ENCODE peak calls at places on chromosomes 5 and 9, in four cellular contexts. O, Z, T and Q are unnamed samples.
A peak's percentile ranks its signal among the peaks of the same experiment; 100 is the strongest.

GRCh38 chr5:142296914-142297417 is 27.9 kb downstream of the SPRY4 start:
- DNase-seq in O (no peak), Z (no peak), T (peak; percentile 77), Q (no peak)

GRCh38 chr5:103667068-103667467 is 104.5 kb upstream of the NUDT12 start:
- DNase-seq in Z (no peak), O (no peak), T (no peak), Q (no peak)

GRCh38 chr9:68585034-68585761 is 44.5 kb upstream of the TMEM252 start:
- DNase-seq in O (no peak), T (no peak), Z (no peak), Q (no peak)

GRCh38 chr9:78677326-78677725 is 380.4 kb downstream of the PSAT1 start:
- DNase-seq in Z (no peak), T (no peak), O (no peak), Q (no peak)

GRCh38 chr9:129954868-129955550 is 88.0 kb downstream of the FNBP1 start:
- DNase-seq in T (no peak), O (peak; percentile 40), Z (no peak), Q (no peak)

GRCh38 chr5:116970318-116970717 is 395.7 kb upstream of the SEMA6A start:
- DNase-seq in Z (no peak), T (no peak), O (no peak), Q (no peak)

GRCh38 chr9:83066771-83067170 is 3.8 kb upstream of the RASEF start:
- DNase-seq in T (no peak), Z (no peak), O (no peak), Q (no peak)

GRCh38 chr5:14256756-14257393 is 113.7 kb downstream of the TRIO start:
- DNase-seq in O (no peak), Z (no peak), T (no peak), Q (no peak)

GRCh38 chr9:91726406-91727100 is 223.5 kb downstream of the ROR2 start:
- DNase-seq in O (no peak), T (no peak), Z (no peak), Q (no peak)

GRCh38 chr9:4289411-4290380 is 10.2 kb downstream of the GLIS3 start:
- DNase-seq in Z (no peak), O (no peak), T (no peak), Q (no peak)

GRCh38 chr9:88747768-88748167 is 212.8 kb downstream of the NXNL2 start:
- DNase-seq in Z (no peak), O (peak; percentile 73), T (no peak), Q (no peak)

GRCh38 chr9:16100596-16101091 is 547.8 kb downstream of the CCDC171 start:
- DNase-seq in Z (no peak), O (no peak), T (no peak), Q (no peak)

GRCh38 chr5:95644351-95645042 is 2.1 kb upstream of the RFESD start:
- DNase-seq in O (peak; percentile 42), Z (peak; percentile 42), T (peak; percentile 45), Q (peak; percentile 56)

GRCh38 chr5:93746406-93747056 is 5.1 kb upstream of the POU5F2 start:
- DNase-seq in O (no peak), T (no peak), Z (no peak), Q (no peak)

GRCh38 chr5:14700478-14701436 is 36.2 kb downstream of the OTULIN start:
- DNase-seq in T (no peak), O (no peak), Z (no peak), Q (no peak)

GRCh38 chr5:6510973-6511372 is 62.3 kb downstream of the UBE2QL1 start:
- DNase-seq in O (no peak), T (no peak), Z (no peak), Q (no peak)

DNA sequence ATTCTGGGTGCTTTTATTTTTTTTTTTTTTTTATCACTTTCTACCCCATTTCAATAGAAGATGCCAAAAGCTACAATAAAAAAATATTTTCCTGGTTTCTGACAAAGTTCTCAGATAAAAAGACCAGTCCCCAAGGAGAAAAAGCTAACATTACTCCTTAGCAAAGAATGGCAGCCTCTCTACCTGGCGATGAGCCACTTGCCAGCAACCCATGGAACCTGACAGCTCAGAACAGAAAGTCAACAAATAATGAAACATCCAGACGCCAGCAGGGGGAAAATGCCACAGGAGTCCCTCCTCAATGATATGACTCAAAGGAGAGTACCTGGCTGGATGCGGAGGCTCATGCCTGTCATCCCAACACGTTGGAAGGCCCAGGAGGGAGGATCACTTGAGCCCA is 123.2 kb downstream of the MYO10 start:
- DNase-seq in O (no peak), T (peak; percentile 58), Z (no peak), Q (no peak)
- TF ChIP-seq ETV6 in O (no peak), T (no peak), Z (no peak), Q (no peak)

GRCh38 chr9:126836216-126836615 is 24.2 kb upstream of the ZBTB34 start:
- DNase-seq in Z (no peak), T (no peak), O (no peak), Q (no peak)
- TF ChIP-seq ETV6 in Z (no peak), T (no peak), O (no peak), Q (no peak)

GRCh38 chr5:176813587-176814312 is 3.4 kb downstream of the UNC5A start:
- DNase-seq in Z (no peak), O (no peak), T (no peak), Q (no peak)

GRCh38 chr5:176816043-176816745 is 5.8 kb downstream of the UNC5A start:
- DNase-seq in Z (no peak), O (no peak), T (no peak), Q (no peak)

GRCh38 chr5:176814313-176814685 is 3.9 kb downstream of the UNC5A start:
- DNase-seq in T (no peak), Z (no peak), O (no peak), Q (no peak)

GRCh38 chr5:176816791-176817272 is 6.5 kb downstream of the UNC5A start:
- DNase-seq in O (no peak), Z (no peak), T (no peak), Q (no peak)

DNA sequence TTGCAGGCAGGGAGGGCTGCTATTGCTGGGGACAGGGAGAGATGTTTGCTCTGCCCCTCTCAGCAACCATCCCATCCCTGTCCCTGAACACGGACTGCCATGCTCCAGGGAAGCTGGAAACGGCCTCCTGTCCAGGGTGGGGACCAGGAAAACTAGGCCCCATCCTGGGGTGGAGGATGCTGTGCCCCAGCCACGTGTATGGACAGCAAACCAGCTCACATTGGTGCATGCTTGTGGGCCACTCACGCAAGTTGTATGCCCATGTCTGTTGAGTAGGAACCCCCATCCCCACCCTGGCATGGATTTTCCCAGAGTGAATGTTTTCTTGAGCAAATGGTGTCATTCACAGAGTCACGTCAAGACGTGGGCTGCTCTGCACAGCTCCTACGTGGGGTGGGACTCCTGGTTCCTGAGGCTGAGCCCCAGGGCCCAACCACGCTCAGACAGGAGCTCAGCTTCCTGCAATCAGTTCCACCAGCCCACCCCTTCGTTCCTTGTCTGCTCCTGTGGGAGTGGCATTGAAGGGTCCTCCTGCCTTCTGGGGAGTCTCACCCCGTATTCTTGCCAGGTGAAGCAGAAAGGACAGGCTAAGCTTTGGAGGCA is 4.6 kb downstream of the UNC5A start:
- DNase-seq in O (no peak), T (no peak), Z (no peak), Q (no peak)
- TF ChIP-seq ETV6 in O (no peak), T (no peak), Z (no peak), Q (no peak)

DNA sequence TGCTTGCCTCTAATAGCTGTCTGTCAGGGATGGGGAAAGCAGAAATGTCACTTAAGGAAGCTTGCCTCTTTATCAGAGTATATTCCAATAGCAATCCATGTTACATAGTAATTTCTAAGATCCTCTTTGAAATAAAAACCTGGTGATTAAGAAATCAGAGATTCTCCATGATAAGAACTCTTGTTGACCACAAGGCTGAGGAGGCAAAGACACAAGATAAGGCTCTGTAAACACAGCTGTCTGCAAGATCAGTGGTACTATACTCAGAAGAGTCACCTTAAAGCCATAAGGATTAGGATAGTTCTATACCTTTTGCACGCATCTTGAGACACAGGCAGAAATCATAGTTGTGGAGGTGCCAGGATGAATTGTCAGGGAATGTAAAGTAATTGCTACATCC is 40.3 kb downstream of the HEXB start:
- DNase-seq in T (no peak), Z (no peak), O (no peak), Q (no peak)
- TF ChIP-seq ETV6 in T (no peak), Z (no peak), O (no peak), Q (no peak)

DNA sequence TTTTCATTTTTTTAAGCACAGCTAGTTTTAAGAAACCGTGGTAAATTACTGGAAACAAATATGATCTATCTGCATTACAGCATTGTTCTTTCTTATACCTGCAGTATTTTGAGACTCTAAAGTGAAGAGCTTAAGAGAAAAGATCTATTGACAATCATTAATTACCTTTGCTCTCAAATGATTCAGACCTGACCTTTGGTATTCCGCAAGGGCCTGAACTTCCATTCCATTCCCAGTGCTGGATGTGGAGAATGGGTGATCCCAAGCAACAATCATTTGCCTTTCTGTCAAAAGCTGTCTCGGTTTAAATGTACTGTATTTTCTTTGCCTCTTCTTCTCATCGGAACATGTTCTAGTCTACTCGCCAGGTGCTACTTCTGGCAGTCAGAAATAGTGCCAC is 18.9 kb downstream of the NREP start:
- DNase-seq in T (peak; percentile 58), O (no peak), Z (no peak), Q (no peak)
- TF ChIP-seq ETV6 in T (no peak), O (no peak), Z (no peak), Q (no peak)

GRCh38 chr9:33250458-33250995 is 10.6 kb downstream of the SPINK4 start:
- DNase-seq in O (no peak), Z (no peak), T (no peak), Q (no peak)
- TF ChIP-seq ETV6 in O (no peak), Z (no peak), T (no peak), Q (no peak)

GRCh38 chr9:123225374-123225813 is 43.0 kb downstream of the STRBP start:
- DNase-seq in Z (peak; percentile 47), O (no peak), T (peak; percentile 29), Q (peak; percentile 81)
- TF ChIP-seq ETV6 in Z (no peak), O (no peak), T (no peak), Q (no peak)